ENCODE peak calls at places on chromosomes 2 and 18, in five cellular contexts. Q, H, M, R and C are unnamed samples.

GRCh38 chr2:143686585-143687164 is 557.5 kb downstream of the ARHGAP15 start:
- DNase-seq in Q (no peak), H (no peak), M (no peak), R (peak; percentile 52), C (peak; percentile 59)

GRCh38 chr2:174485763-174486613 is 841 bp downstream of the GPR155 start:
- DNase-seq in Q (no peak), H (peak; percentile 32), M (peak; percentile 67), R (peak; percentile 47), C (peak; percentile 51)

GRCh38 chr2:47510745-47511144 is 107.8 kb downstream of the MSH2 start:
- DNase-seq in Q (no peak), H (no peak), M (no peak), R (no peak), C (no peak)

GRCh38 chr2:240450532-240451107 is 15.2 kb downstream of the GPC1 start:
- DNase-seq in Q (no peak), H (no peak), M (peak; percentile 51), R (no peak), C (no peak)

GRCh38 chr18:79941473-79942119 is 9.9 kb downstream of the SLC66A2 start:
- DNase-seq in Q (no peak), H (no peak), M (no peak), R (no peak), C (no peak)

GRCh38 chr2:159035790-159036411 is 67.5 kb downstream of the TANC1 start:
- DNase-seq in Q (no peak), H (peak; percentile 83), M (no peak), R (peak; percentile 84), C (peak; percentile 80)

GRCh38 chr2:219630770-219631405 is 3.5 kb downstream of the SLC4A3 start:
- DNase-seq in Q (no peak), H (no peak), M (peak; percentile 91), R (no peak), C (no peak)

GRCh38 chr2:239131521-239131920 is 269.3 kb downstream of the HDAC4 start:
- DNase-seq in Q (no peak), H (no peak), M (peak; percentile 28), R (no peak), C (no peak)

GRCh38 chr18:23494992-23495391 is 8.3 kb upstream of the RMC1 start:
- DNase-seq in Q (no peak), H (no peak), M (no peak), R (no peak), C (no peak)

GRCh38 chr2:121947681-121948080 is 192.2 kb downstream of the TSN start:
- DNase-seq in Q (no peak), H (no peak), M (no peak), R (no peak), C (no peak)

GRCh38 chr2:188293601-188294482 is 2.2 kb downstream of the GULP1 start:
- DNase-seq in Q (no peak), H (peak; percentile 79), M (peak; percentile 72), R (peak; percentile 78), C (peak; percentile 78)

GRCh38 chr2:38465789-38466127 is 88.7 kb upstream of the ATL2 start:
- DNase-seq in Q (no peak), H (peak; percentile 49), M (no peak), R (no peak), C (peak; percentile 51)

GRCh38 chr2:41955641-41956040 is 92.2 kb upstream of the PKDCC start:
- DNase-seq in Q (no peak), H (no peak), M (no peak), R (no peak), C (no peak)

GRCh38 chr18:48405108-48405507 is 4.1 kb downstream of the ZBTB7C start:
- DNase-seq in Q (no peak), H (no peak), M (no peak), R (no peak), C (no peak)